ENCODE peak calls at places on chromosomes 13 and 19, in five cellular contexts. One of them, this sample, is unnamed.

GRCh38 chr19:43586346-43586745 is 9.6 kb downstream of the IRGQ start:
- DNase-seq in fibroblast of gingiva: no peak
- DNase-seq in AML-193: no peak
- DNase-seq in activated CD4-positive, alpha-beta T cell treated with anti-CD3 and anti-CD28 coated beads, Interleukin-2, amount 10 ng/mL, durations not matched to agents 7 days and 5 days: no peak
- DNase-seq in aorta: no peak
- DNase-seq in this sample: no peak

GRCh38 chr19:679418-680286 is 3.5 kb downstream of the FSTL3 start:
- DNase-seq in fibroblast of gingiva: peak; percentile 87
- DNase-seq in AML-193: no peak
- DNase-seq in activated CD4-positive, alpha-beta T cell treated with anti-CD3 and anti-CD28 coated beads, Interleukin-2, amount 10 ng/mL, durations not matched to agents 7 days and 5 days: peak; percentile 30
- DNase-seq in aorta: peak; percentile 93
- DNase-seq in this sample: peak; percentile 74

GRCh38 chr13:98586400-98587144 is 9.7 kb upstream of the STK24 start:
- DNase-seq in fibroblast of gingiva: no peak
- DNase-seq in AML-193: no peak
- DNase-seq in activated CD4-positive, alpha-beta T cell treated with anti-CD3 and anti-CD28 coated beads, Interleukin-2, amount 10 ng/mL, durations not matched to agents 7 days and 5 days: no peak
- DNase-seq in aorta: no peak
- DNase-seq in this sample: no peak

GRCh38 chr19:43464089-43464775 is 1.2 kb downstream of the LYPD3 start:
- DNase-seq in fibroblast of gingiva: no peak
- DNase-seq in AML-193: no peak
- DNase-seq in activated CD4-positive, alpha-beta T cell treated with anti-CD3 and anti-CD28 coated beads, Interleukin-2, amount 10 ng/mL, durations not matched to agents 7 days and 5 days: no peak
- DNase-seq in aorta: peak; percentile 92
- DNase-seq in this sample: no peak

GRCh38 chr19:39362682-39363657 is 20.7 kb downstream of the SAMD4B start:
- DNase-seq in fibroblast of gingiva: peak; percentile 19
- DNase-seq in AML-193: no peak
- DNase-seq in activated CD4-positive, alpha-beta T cell treated with anti-CD3 and anti-CD28 coated beads, Interleukin-2, amount 10 ng/mL, durations not matched to agents 7 days and 5 days: no peak
- DNase-seq in aorta: peak; percentile 58
- DNase-seq in this sample: peak; percentile 82

GRCh38 chr13:29991343-29991742 is 140.9 kb upstream of the UBL3 start:
- DNase-seq in fibroblast of gingiva: peak; percentile 79
- DNase-seq in AML-193: no peak
- DNase-seq in activated CD4-positive, alpha-beta T cell treated with anti-CD3 and anti-CD28 coated beads, Interleukin-2, amount 10 ng/mL, durations not matched to agents 7 days and 5 days: no peak
- DNase-seq in aorta: no peak
- DNase-seq in this sample: peak; percentile 97

GRCh38 chr19:17829855-17830566 is 8.7 kb upstream of the INSL3 start:
- DNase-seq in fibroblast of gingiva: no peak
- DNase-seq in AML-193: no peak
- DNase-seq in activated CD4-positive, alpha-beta T cell treated with anti-CD3 and anti-CD28 coated beads, Interleukin-2, amount 10 ng/mL, durations not matched to agents 7 days and 5 days: no peak
- DNase-seq in aorta: no peak
- DNase-seq in this sample: peak; percentile 43

GRCh38 chr13:113971471-113972231 is 2.2 kb downstream of the C13orf46 start:
- DNase-seq in fibroblast of gingiva: no peak
- DNase-seq in AML-193: no peak
- DNase-seq in activated CD4-positive, alpha-beta T cell treated with anti-CD3 and anti-CD28 coated beads, Interleukin-2, amount 10 ng/mL, durations not matched to agents 7 days and 5 days: no peak
- DNase-seq in aorta: peak; percentile 76
- DNase-seq in this sample: no peak

This sample was measured in foreskin fibroblast.